ENCODE peak calls at places on chromosomes 16 and 17, in ten cellular contexts. One of them, this sample, is unnamed.

GRCh38 chr17:59764292-59764741 is 56.9 kb downstream of the VMP1 start:
- DNase-seq in SK-N-MC: no peak
- DNase-seq in GM23248: peak; percentile 48
- DNase-seq in endothelial cell of umbilical vein: no peak
- DNase-seq in neuronal stem cell: no peak
- DNase-seq in mammary epithelial cell: peak; percentile 67
- DNase-seq in IMR-90: peak; percentile 37
- DNase-seq in SK-N-SH: no peak
- DNase-seq in HCT116: no peak
- DNase-seq in H1: no peak
- DNase-seq in this sample: no peak

GRCh38 chr17:9906616-9907015 is 1.5 kb upstream of the RCVRN start:
- DNase-seq in endothelial cell of umbilical vein: no peak
- DNase-seq in SK-N-MC: no peak
- DNase-seq in H1: no peak
- DNase-seq in HCT116: no peak
- DNase-seq in SK-N-SH: no peak
- DNase-seq in neuronal stem cell: no peak
- DNase-seq in mammary epithelial cell: no peak
- DNase-seq in IMR-90: no peak
- DNase-seq in GM23248: no peak
- DNase-seq in this sample: peak; percentile 30

GRCh38 chr17:8117367-8117979 is 841 bp downstream of the ALOXE3 start:
- DNase-seq in H1: no peak
- DNase-seq in IMR-90: no peak
- DNase-seq in SK-N-SH: no peak
- DNase-seq in mammary epithelial cell: no peak
- DNase-seq in SK-N-MC: no peak
- DNase-seq in GM23248: no peak
- DNase-seq in neuronal stem cell: no peak
- DNase-seq in endothelial cell of umbilical vein: no peak
- DNase-seq in HCT116: no peak
- DNase-seq in this sample: no peak

GRCh38 chr16:10558746-10559641 is 21.4 kb downstream of the EMP2 start:
- DNase-seq in SK-N-MC: no peak
- DNase-seq in neuronal stem cell: no peak
- DNase-seq in H1: no peak
- DNase-seq in mammary epithelial cell: peak; percentile 9
- DNase-seq in GM23248: peak; percentile 84
- DNase-seq in endothelial cell of umbilical vein: peak; percentile 52
- DNase-seq in IMR-90: no peak
- DNase-seq in HCT116: no peak
- DNase-seq in SK-N-SH: no peak
- DNase-seq in this sample: peak; percentile 91

GRCh38 chr17:57586099-57586702 is 158.9 kb downstream of the CCDC182 start:
- DNase-seq in H1: no peak
- DNase-seq in GM23248: no peak
- DNase-seq in mammary epithelial cell: no peak
- DNase-seq in neuronal stem cell: no peak
- DNase-seq in SK-N-MC: no peak
- DNase-seq in endothelial cell of umbilical vein: no peak
- DNase-seq in HCT116: no peak
- DNase-seq in IMR-90: no peak
- DNase-seq in SK-N-SH: peak; percentile 81
- DNase-seq in this sample: peak; percentile 2

GRCh38 chr16:17367932-17368331 is 102.8 kb downstream of the XYLT1 start:
- DNase-seq in IMR-90: peak; percentile 61
- DNase-seq in mammary epithelial cell: no peak
- DNase-seq in GM23248: peak; percentile 85
- DNase-seq in endothelial cell of umbilical vein: no peak
- DNase-seq in SK-N-MC: no peak
- DNase-seq in SK-N-SH: peak; percentile 27
- DNase-seq in H1: peak; percentile 82
- DNase-seq in neuronal stem cell: peak; percentile 44
- DNase-seq in HCT116: no peak
- DNase-seq in this sample: no peak

GRCh38 chr16:11296706-11297491 is 15.8 kb upstream of the PRM1 start:
- DNase-seq in neuronal stem cell: no peak
- DNase-seq in GM23248: no peak
- DNase-seq in mammary epithelial cell: peak; percentile 50
- DNase-seq in IMR-90: no peak
- DNase-seq in H1: no peak
- DNase-seq in endothelial cell of umbilical vein: no peak
- DNase-seq in SK-N-MC: no peak
- DNase-seq in SK-N-SH: no peak
- DNase-seq in HCT116: no peak
- DNase-seq in this sample: no peak

GRCh38 chr17:41785876-41786226 is 660 bp downstream of the JUP start:
- DNase-seq in endothelial cell of umbilical vein: peak; percentile 38
- DNase-seq in IMR-90: no peak
- DNase-seq in GM23248: peak; percentile 34
- DNase-seq in HCT116: no peak
- DNase-seq in SK-N-MC: no peak
- DNase-seq in H1: peak; percentile 76
- DNase-seq in mammary epithelial cell: peak; percentile 92
- DNase-seq in neuronal stem cell: no peak
- DNase-seq in SK-N-SH: no peak
- DNase-seq in this sample: peak; percentile 94

GRCh38 chr17:15263206-15263579 is 1.9 kb downstream of the PMP22 start:
- DNase-seq in HCT116: no peak
- DNase-seq in GM23248: peak; percentile 94
- DNase-seq in SK-N-MC: no peak
- DNase-seq in mammary epithelial cell: peak; percentile 32
- DNase-seq in IMR-90: peak; percentile 73
- DNase-seq in H1: no peak
- DNase-seq in neuronal stem cell: peak; percentile 33
- DNase-seq in endothelial cell of umbilical vein: peak; percentile 62
- DNase-seq in SK-N-SH: peak; percentile 72
- DNase-seq in this sample: peak; percentile 94

GRCh38 chr17:15263680-15264079 is 1.4 kb downstream of the PMP22 start:
- DNase-seq in neuronal stem cell: no peak
- DNase-seq in endothelial cell of umbilical vein: no peak
- DNase-seq in GM23248: no peak
- DNase-seq in IMR-90: no peak
- DNase-seq in HCT116: no peak
- DNase-seq in SK-N-SH: no peak
- DNase-seq in SK-N-MC: no peak
- DNase-seq in mammary epithelial cell: no peak
- DNase-seq in H1: no peak
- DNase-seq in this sample: no peak

GRCh38 chr17:15266325-15266950 is 1.3 kb upstream of the PMP22 start:
- DNase-seq in mammary epithelial cell: no peak
- DNase-seq in neuronal stem cell: no peak
- DNase-seq in SK-N-MC: no peak
- DNase-seq in HCT116: no peak
- DNase-seq in IMR-90: no peak
- DNase-seq in GM23248: no peak
- DNase-seq in SK-N-SH: no peak
- DNase-seq in H1: peak; percentile 22
- DNase-seq in endothelial cell of umbilical vein: no peak
- DNase-seq in this sample: no peak

GRCh38 chr17:15265131-15265530 is at the start of gene PMP22:
- DNase-seq in GM23248: peak; percentile 48
- DNase-seq in H1: no peak
- DNase-seq in SK-N-SH: no peak
- DNase-seq in IMR-90: no peak
- DNase-seq in endothelial cell of umbilical vein: no peak
- DNase-seq in neuronal stem cell: no peak
- DNase-seq in SK-N-MC: no peak
- DNase-seq in mammary epithelial cell: no peak
- DNase-seq in HCT116: no peak
- DNase-seq in this sample: no peak

DNA sequence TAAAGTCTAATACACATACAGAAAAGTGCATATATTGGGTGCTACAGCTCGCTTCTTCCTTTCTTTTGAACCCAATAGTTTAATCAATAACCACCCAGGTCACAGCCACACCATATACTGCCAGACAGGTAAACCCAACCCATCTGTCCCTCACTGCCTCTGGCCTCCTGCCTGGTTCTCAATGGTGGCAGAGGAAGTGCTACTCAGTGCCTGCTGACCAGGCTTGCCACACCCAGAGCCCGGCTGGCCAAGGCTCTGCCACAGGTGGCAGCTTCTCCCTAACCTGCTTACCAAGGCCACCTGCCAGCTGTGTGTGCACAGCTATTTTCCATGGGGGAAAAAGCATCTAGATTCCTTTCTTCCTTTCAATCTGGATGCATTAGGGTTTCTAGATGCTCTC is 584 bp downstream of the PMP22 start:
- DNase-seq in neuronal stem cell: no peak
- DNase-seq in SK-N-MC: no peak
- DNase-seq in H1: no peak
- DNase-seq in mammary epithelial cell: no peak
- DNase-seq in endothelial cell of umbilical vein: no peak
- DNase-seq in GM23248: no peak
- DNase-seq in SK-N-SH: no peak
- DNase-seq in IMR-90: no peak
- DNase-seq in HCT116: no peak
- DNase-seq in this sample: peak; percentile 81
- H3K4me3 ChIP-seq in neuronal stem cell: no peak overlapping the region
- H3K4me3 ChIP-seq in SK-N-MC: no peak overlapping the region
- H3K4me3 ChIP-seq in H1: no peak overlapping the region
- H3K4me3 ChIP-seq in mammary epithelial cell: no peak overlapping the region
- H3K4me3 ChIP-seq in endothelial cell of umbilical vein: no peak overlapping the region
- H3K4me3 ChIP-seq in GM23248: no peak overlapping the region
- H3K4me3 ChIP-seq in SK-N-SH: no peak overlapping the region
- H3K4me3 ChIP-seq in IMR-90: no peak overlapping the region
- H3K4me3 ChIP-seq in HCT116: no peak overlapping the region
- H3K4me3 ChIP-seq in this sample: no peak overlapping the region

DNA sequence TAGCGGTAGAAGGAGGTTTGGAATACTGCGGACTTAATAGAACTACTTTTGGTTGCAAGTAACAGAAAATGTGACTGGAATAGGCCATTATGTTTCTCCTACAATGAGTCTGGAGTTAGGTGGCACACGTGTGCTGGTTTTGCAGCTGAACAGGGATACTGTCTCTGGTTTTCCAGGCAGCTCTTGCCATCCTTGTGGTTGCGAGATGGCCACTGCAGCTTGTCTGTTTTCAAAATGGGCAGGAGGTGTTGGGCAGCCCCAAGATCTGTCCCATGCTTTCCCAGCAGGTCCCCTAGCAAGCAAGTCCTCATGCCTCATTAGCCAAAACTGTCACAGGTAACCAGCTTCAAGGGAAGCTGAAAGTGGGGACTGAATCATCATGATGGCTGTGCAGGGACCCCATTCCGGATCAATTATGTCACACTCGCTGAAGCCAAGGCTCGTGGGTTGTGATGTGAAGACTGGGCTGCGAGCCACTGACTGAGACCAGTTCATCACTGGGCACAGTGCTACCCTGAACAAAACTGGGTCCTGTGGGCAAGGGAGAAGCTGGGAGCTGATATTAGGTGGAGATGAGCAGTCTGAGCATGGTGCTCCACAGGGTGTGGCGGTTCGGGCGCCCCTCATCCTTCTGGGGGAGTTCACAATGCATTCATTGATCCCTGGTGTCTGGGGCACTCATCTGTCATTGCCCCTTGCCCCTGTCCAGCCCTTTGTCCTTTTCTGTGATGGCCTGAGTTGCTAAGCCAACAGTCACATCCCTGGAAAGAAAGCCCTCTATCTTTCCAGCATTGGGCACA is 82.1 kb downstream of the KSR1 start:
- DNase-seq in SK-N-SH: no peak
- DNase-seq in neuronal stem cell: no peak
- DNase-seq in HCT116: no peak
- DNase-seq in mammary epithelial cell: no peak
- DNase-seq in H1: no peak
- DNase-seq in endothelial cell of umbilical vein: no peak
- DNase-seq in IMR-90: peak; percentile 72
- DNase-seq in SK-N-MC: no peak
- DNase-seq in GM23248: peak; percentile 36
- DNase-seq in this sample: no peak
- H3K9ac ChIP-seq in SK-N-SH: no peak overlapping the region
- H3K9ac ChIP-seq in neuronal stem cell: no peak overlapping the region
- H3K9ac ChIP-seq in HCT116: no peak overlapping the region
- H3K9ac ChIP-seq in mammary epithelial cell: no peak overlapping the region
- H3K9ac ChIP-seq in H1: no peak overlapping the region
- H3K9ac ChIP-seq in endothelial cell of umbilical vein: no peak overlapping the region
- H3K9ac ChIP-seq in IMR-90: peak overlapping the region; percentile 1
- H3K9ac ChIP-seq in SK-N-MC: no peak overlapping the region
- H3K9ac ChIP-seq in GM23248: no peak overlapping the region
- H3K9ac ChIP-seq in this sample: no peak overlapping the region

GRCh38 chr17:6714315-6714874 is 1.2 kb upstream of the SLC13A5 start:
- DNase-seq in SK-N-SH: no peak
- DNase-seq in endothelial cell of umbilical vein: no peak
- DNase-seq in mammary epithelial cell: no peak
- DNase-seq in H1: no peak
- DNase-seq in HCT116: no peak
- DNase-seq in neuronal stem cell: no peak
- DNase-seq in GM23248: no peak
- DNase-seq in SK-N-MC: no peak
- DNase-seq in IMR-90: no peak
- DNase-seq in this sample: no peak

GRCh38 chr17:6713130-6713917 is at the start of gene SLC13A5:
- DNase-seq in neuronal stem cell: peak; percentile 56
- DNase-seq in SK-N-MC: no peak
- DNase-seq in GM23248: peak; percentile 59
- DNase-seq in SK-N-SH: peak; percentile 32
- DNase-seq in endothelial cell of umbilical vein: peak; percentile 8
- DNase-seq in mammary epithelial cell: peak; percentile 11
- DNase-seq in HCT116: no peak
- DNase-seq in IMR-90: no peak
- DNase-seq in H1: peak; percentile 84
- DNase-seq in this sample: no peak

GRCh38 chr17:6712058-6712853 is 913 bp downstream of the SLC13A5 start:
- DNase-seq in GM23248: peak; percentile 19
- DNase-seq in SK-N-SH: peak; percentile 11
- DNase-seq in IMR-90: no peak
- DNase-seq in HCT116: no peak
- DNase-seq in neuronal stem cell: peak; percentile 36
- DNase-seq in mammary epithelial cell: peak; percentile 76
- DNase-seq in H1: peak; percentile 71
- DNase-seq in endothelial cell of umbilical vein: no peak
- DNase-seq in SK-N-MC: no peak
- DNase-seq in this sample: no peak

GRCh38 chr17:6712854-6713129 is 377 bp downstream of the SLC13A5 start:
- DNase-seq in H1: no peak
- DNase-seq in HCT116: no peak
- DNase-seq in GM23248: no peak
- DNase-seq in SK-N-SH: peak; percentile 8
- DNase-seq in SK-N-MC: no peak
- DNase-seq in mammary epithelial cell: no peak
- DNase-seq in endothelial cell of umbilical vein: no peak
- DNase-seq in neuronal stem cell: no peak
- DNase-seq in IMR-90: no peak
- DNase-seq in this sample: no peak

DNA sequence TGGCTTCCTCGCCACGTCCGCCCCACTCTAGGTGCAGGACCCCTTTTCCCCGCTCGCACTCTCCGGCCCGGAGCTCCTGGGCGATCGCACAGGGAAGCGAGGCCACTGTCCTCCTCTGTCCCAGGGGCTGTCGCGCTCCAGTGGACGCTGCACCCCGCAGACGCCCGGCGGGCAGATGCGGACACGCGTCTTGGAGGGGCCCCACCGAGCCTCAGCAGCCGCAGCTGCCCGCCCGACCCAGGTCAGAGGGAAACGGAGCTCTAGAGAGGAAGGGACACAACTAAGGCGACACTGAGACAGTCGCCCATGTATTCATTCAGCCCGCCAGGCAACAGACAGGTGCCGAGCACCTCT is 726 bp upstream of the SLC13A5 start:
- DNase-seq in mammary epithelial cell: no peak
- DNase-seq in SK-N-MC: no peak
- DNase-seq in HCT116: no peak
- DNase-seq in SK-N-SH: no peak
- DNase-seq in neuronal stem cell: peak; percentile 27
- DNase-seq in GM23248: no peak
- DNase-seq in H1: no peak
- DNase-seq in endothelial cell of umbilical vein: no peak
- DNase-seq in IMR-90: no peak
- DNase-seq in this sample: no peak
- H3K4me3 ChIP-seq in mammary epithelial cell: no peak overlapping the region
- H3K4me3 ChIP-seq in SK-N-MC: no peak overlapping the region
- H3K4me3 ChIP-seq in HCT116: no peak overlapping the region
- H3K4me3 ChIP-seq in SK-N-SH: no peak overlapping the region
- H3K4me3 ChIP-seq in neuronal stem cell: peak overlapping the region; percentile 37
- H3K4me3 ChIP-seq in GM23248: peak overlapping the region; percentile 46
- H3K4me3 ChIP-seq in H1: peak overlapping the region; percentile 39
- H3K4me3 ChIP-seq in endothelial cell of umbilical vein: no peak overlapping the region
- H3K4me3 ChIP-seq in IMR-90: no peak overlapping the region
- H3K4me3 ChIP-seq in this sample: no peak overlapping the region

GRCh38 chr16:3129137-3130131 is 5.4 kb upstream of the ZNF213 start:
- DNase-seq in H1: peak; percentile 81
- DNase-seq in GM23248: peak; percentile 94
- DNase-seq in SK-N-MC: peak; percentile 80
- DNase-seq in mammary epithelial cell: peak; percentile 73
- DNase-seq in neuronal stem cell: peak; percentile 76
- DNase-seq in HCT116: no peak
- DNase-seq in IMR-90: peak; percentile 86
- DNase-seq in endothelial cell of umbilical vein: peak; percentile 80
- DNase-seq in SK-N-SH: peak; percentile 65
- DNase-seq in this sample: peak; percentile 88
- H3K9ac ChIP-seq in H1: no peak overlapping the region
- H3K9ac ChIP-seq in GM23248: peak overlapping the region; percentile 57
- H3K9ac ChIP-seq in SK-N-MC: peak overlapping the region; percentile 64
- H3K9ac ChIP-seq in mammary epithelial cell: peak overlapping the region; percentile 21
- H3K9ac ChIP-seq in neuronal stem cell: no peak overlapping the region
- H3K9ac ChIP-seq in HCT116: peak overlapping the region; percentile 49
- H3K9ac ChIP-seq in IMR-90: peak overlapping the region; percentile 24
- H3K9ac ChIP-seq in endothelial cell of umbilical vein: no peak overlapping the region
- H3K9ac ChIP-seq in SK-N-SH: no peak overlapping the region
- H3K9ac ChIP-seq in this sample: peak overlapping the region; percentile 18